ENCODE peak calls at places on chromosomes 4 and X, in five cellular contexts. R is NCI-H1694 treated with DMSO at 0.1 percent for 48 hours, B is AG08396, I is uterus, M is NCI-H460. W is an unnamed sample.
A peak's percentile ranks its signal among the peaks of the same experiment; 100 is the strongest.

GRCh38 chrX:118971552-118971951 is 2.9 kb upstream of the LONRF3 start:
- DNase-seq in R (no peak), B (no peak), I (no peak), M (no peak), W (no peak)

GRCh38 chr4:6549890-6550620 is 24.9 kb upstream of the MAN2B2 start:
- DNase-seq in R (no peak), B (no peak), I (no peak), M (no peak), W (no peak)

GRCh38 chrX:88991583-88992132 is 244.6 kb downstream of the CPXCR1 start:
- DNase-seq in R (no peak), B (no peak), I (no peak), M (no peak), W (no peak)

GRCh38 chr4:164252286-164252685 is 501.6 kb upstream of the SMIM31 start:
- DNase-seq in R (no peak), B (no peak), I (no peak), M (peak; percentile 52), W (no peak)

GRCh38 chrX:42495139-42495538 is 282.8 kb downstream of the PPP1R2C start:
- DNase-seq in R (no peak), B (no peak), I (no peak), M (no peak), W (no peak)

GRCh38 chr4:25916870-25917269 is 2.9 kb downstream of the SMIM20 start:
- DNase-seq in R (no peak), B (no peak), I (no peak), M (no peak), W (no peak)

GRCh38 chrX:69257504-69258127 is 92.4 kb upstream of the PJA1 start:
- DNase-seq in R (no peak), B (no peak), I (no peak), M (no peak), W (no peak)

GRCh38 chrX:153922932-153923857 is 2.9 kb downstream of the ARHGAP4 start:
- DNase-seq in R (peak; percentile 36), B (peak; percentile 72), I (peak; percentile 89), M (peak; percentile 48), W (no peak)

GRCh38 chrX:97215166-97215565 is 331.5 kb downstream of the RPA4 start:
- DNase-seq in R (no peak), B (peak; percentile 3), I (no peak), M (no peak), W (no peak)

GRCh38 chr4:181761130-181761529 is 482.1 kb upstream of the TENM3 start:
- DNase-seq in R (no peak), B (no peak), I (no peak), M (peak; percentile 33), W (no peak)

GRCh38 chrX:131783555-131784338 is 239.4 kb upstream of the STK26 start:
- DNase-seq in R (peak; percentile 21), B (peak; percentile 32), I (peak; percentile 85), M (no peak), W (no peak)

GRCh38 chr4:24690436-24690835 is 104.9 kb upstream of the SOD3 start:
- DNase-seq in R (no peak), B (peak; percentile 22), I (no peak), M (no peak), W (no peak)

GRCh38 chr4:12472082-12472481 is 1012.1 kb downstream of the RAB28 start:
- DNase-seq in R (no peak), B (no peak), I (no peak), M (no peak), W (no peak)

GRCh38 chrX:63747331-63747730 is 37.7 kb downstream of the ARHGEF9 start:
- DNase-seq in R (no peak), B (peak; percentile 37), I (no peak), M (no peak), W (no peak)

GRCh38 chr4:53705151-53705764 is 114.0 kb upstream of the LNX1 start:
- DNase-seq in R (no peak), B (no peak), I (no peak), M (no peak), W (no peak)

GRCh38 chrX:105821471-105822081 is 763 bp upstream of the NRK start:
- DNase-seq in R (no peak), B (no peak), I (no peak), M (no peak), W (no peak)

GRCh38 chr4:87896020-87896621 is 63.4 kb downstream of the MEPE start:
- DNase-seq in R (no peak), B (no peak), I (no peak), M (peak; percentile 92), W (no peak)

GRCh38 chrX:140439455-140439854 is 65.4 kb downstream of the SOX3 start:
- DNase-seq in R (no peak), B (no peak), I (no peak), M (no peak), W (peak; percentile 58)

GRCh38 chrX:82556588-82556987 is 951.5 kb upstream of the POU3F4 start:
- DNase-seq in R (no peak), B (no peak), I (no peak), M (no peak), W (no peak)

GRCh38 chrX:131199086-131199485 is 90.0 kb downstream of the IGSF1 start:
- DNase-seq in R (no peak), B (no peak), I (no peak), M (no peak), W (no peak)

GRCh38 chr4:42150653-42151567 is 1.5 kb downstream of the BEND4 start:
- DNase-seq in R (no peak), B (no peak), I (no peak), M (no peak), W (peak; percentile 12)

GRCh38 chr4:105843941-105844340 is 51.3 kb upstream of the NPNT start:
- DNase-seq in R (no peak), B (no peak), I (no peak), M (no peak), W (no peak)

GRCh38 chrX:20595928-20596550 is 329.3 kb upstream of the RPS6KA3 start:
- DNase-seq in R (no peak), B (no peak), I (no peak), M (no peak), W (no peak)